ENCODE peak calls at places on chromosomes 5 and 9, in seven cellular contexts. Z is HepG2, F is K562, Q is sigmoid colon, R is A549, V is stomach, K is transverse colon. U is an unnamed sample.
A peak's percentile ranks its signal among the peaks of the same experiment; 100 is the strongest.

GRCh38 chr5:92969781-92970237 is 611.2 kb downstream of the NR2F1-AS1 start:
- DNase-seq in Z (peak; percentile 98), F (no peak), Q (no peak), R (no peak), V (no peak), K (no peak), U (no peak)

GRCh38 chr9:97124256-97124655 is 85.3 kb upstream of the CTSV start:
- DNase-seq in Z (no peak), F (no peak), Q (no peak), R (no peak), V (no peak), K (no peak), U (no peak)

GRCh38 chr9:26152350-26152749 is 474.1 kb upstream of the TUSC1 start:
- DNase-seq in Z (no peak), F (no peak), Q (no peak), R (no peak), V (no peak), K (no peak), U (no peak)

GRCh38 chr9:90860382-90860781 is 58.8 kb downstream of the SYK start:
- DNase-seq in Z (no peak), F (no peak), Q (no peak), R (no peak), V (no peak), K (no peak), U (no peak)

GRCh38 chr9:137034709-137035506 is 3.0 kb upstream of the FUT7 start:
- DNase-seq in Z (peak; percentile 71), F (peak; percentile 80), Q (peak; percentile 89), R (peak; percentile 92), V (peak; percentile 82), K (peak; percentile 85), U (peak; percentile 89)

GRCh38 chr5:41641621-41642020 is 131.2 kb upstream of the PLCXD3 start:
- DNase-seq in Z (no peak), F (no peak), Q (no peak), R (no peak), V (no peak), K (no peak), U (no peak)

GRCh38 chr9:98551511-98552286 is 157.0 kb downstream of the GABBR2 start:
- DNase-seq in Z (no peak), F (no peak), Q (peak; percentile 15), R (no peak), V (no peak), K (no peak), U (no peak)

GRCh38 chr5:68296895-68297294 is 81.3 kb downstream of the PIK3R1 start:
- DNase-seq in Z (no peak), F (no peak), Q (no peak), R (no peak), V (no peak), K (no peak), U (no peak)

GRCh38 chr9:134145262-134145661 is 9.4 kb downstream of the WDR5 start:
- DNase-seq in Z (no peak), F (no peak), Q (no peak), R (no peak), V (no peak), K (no peak), U (no peak)

GRCh38 chr5:55923177-55923872 is 71.4 kb downstream of the IL6ST start:
- DNase-seq in Z (no peak), F (no peak), Q (no peak), R (no peak), V (peak; percentile 33), K (no peak), U (peak; percentile 29)

GRCh38 chr9:85527331-85528015 is 214.3 kb downstream of the AGTPBP1 start:
- DNase-seq in Z (no peak), F (no peak), Q (no peak), R (no peak), V (no peak), K (no peak), U (no peak)

DNA sequence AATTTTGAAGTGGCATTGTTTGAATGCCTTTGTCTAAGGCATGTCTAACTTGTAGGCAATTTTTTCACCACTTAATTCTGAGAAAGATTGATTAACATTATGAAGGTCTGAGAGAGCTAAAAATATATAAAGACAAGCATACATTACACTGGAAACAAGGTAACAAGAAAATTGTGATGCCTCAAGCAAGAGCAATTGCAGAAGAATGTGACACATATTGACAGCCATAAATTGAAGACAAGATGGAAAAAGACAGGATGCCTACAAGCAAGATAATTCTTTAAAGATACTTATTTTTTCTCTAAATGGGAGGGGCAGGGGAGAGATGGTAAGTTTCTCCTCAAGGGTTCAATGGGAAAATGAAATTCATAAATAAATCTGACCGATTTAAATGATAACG is 103.1 kb upstream of the CYLC2 start:
- DNase-seq in Z (no peak), F (no peak), Q (no peak), R (no peak), V (no peak), K (no peak), U (no peak)
- TF ChIP-seq CTCF in Z (no peak), F (no peak), Q (no peak), R (no peak), V (no peak), K (no peak), U (no peak)

GRCh38 chr9:69137311-69137710 is 36.8 kb upstream of the TJP2 start:
- DNase-seq in Z (no peak), F (no peak), Q (no peak), R (no peak), V (no peak), K (no peak), U (no peak)

GRCh38 chr9:69143291-69143690 is 30.8 kb upstream of the TJP2 start:
- DNase-seq in Z (no peak), F (no peak), Q (no peak), R (no peak), V (no peak), K (no peak), U (no peak)

GRCh38 chr9:69141851-69142250 is 32.2 kb upstream of the TJP2 start:
- DNase-seq in Z (no peak), F (no peak), Q (no peak), R (no peak), V (no peak), K (no peak), U (no peak)

GRCh38 chr9:69139596-69139995 is 34.5 kb upstream of the TJP2 start:
- DNase-seq in Z (no peak), F (no peak), Q (no peak), R (no peak), V (no peak), K (no peak), U (no peak)

DNA sequence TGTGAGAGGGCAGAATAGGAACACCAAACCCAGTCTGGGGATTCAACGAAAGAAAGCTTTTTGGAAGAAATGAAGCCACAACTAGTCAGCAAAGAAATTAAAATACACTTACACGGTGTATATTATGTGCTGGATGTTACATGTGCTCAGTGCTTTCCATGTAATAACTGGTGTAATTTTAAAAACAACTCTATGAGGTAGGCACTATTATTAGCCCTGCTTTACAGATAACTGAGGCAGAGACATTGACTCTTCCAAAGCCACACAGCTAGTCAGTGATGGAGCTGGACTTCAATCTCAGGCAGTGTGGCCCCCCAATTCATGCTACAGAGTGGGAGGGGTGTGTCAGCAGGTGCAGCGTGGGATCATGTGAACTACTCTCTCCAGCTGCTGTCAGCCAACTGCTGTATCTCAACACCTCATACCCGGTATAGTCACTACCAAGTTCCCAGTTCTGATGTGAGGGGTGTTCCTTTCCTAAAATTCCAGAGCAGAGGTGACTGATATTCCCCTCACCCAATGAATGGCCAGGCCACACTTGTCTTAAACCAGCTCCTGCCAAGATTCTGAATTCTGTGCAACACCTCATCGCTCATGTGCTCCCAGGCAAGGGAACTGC is 33.8 kb upstream of the TJP2 start:
- DNase-seq in Z (no peak), F (no peak), Q (no peak), R (no peak), V (no peak), K (no peak), U (no peak)
- H3K4me1 ChIP-seq in Z (peaks cover 16% of the 10 kb centered on the region), F (no peaks in the 10 kb centered on the region), Q (no peaks in the 10 kb centered on the region), R (no peaks in the 10 kb centered on the region), V (no peaks in the 10 kb centered on the region), K (peaks cover 3% of the 10 kb centered on the region), U (peaks cover 15% of the 10 kb centered on the region)

GRCh38 chr5:53331463-53331862 is 149.0 kb upstream of the FST start:
- DNase-seq in Z (no peak), F (no peak), Q (no peak), R (no peak), V (no peak), K (no peak), U (no peak)

GRCh38 chr5:53323943-53324642 is 156.3 kb upstream of the FST start:
- DNase-seq in Z (peak; percentile 7), F (no peak), Q (no peak), R (no peak), V (no peak), K (no peak), U (no peak)

GRCh38 chr5:53326420-53327153 is 153.8 kb upstream of the FST start:
- DNase-seq in Z (no peak), F (no peak), Q (no peak), R (no peak), V (no peak), K (no peak), U (no peak)

GRCh38 chr5:53330491-53330890 is 149.9 kb upstream of the FST start:
- DNase-seq in Z (no peak), F (no peak), Q (no peak), R (no peak), V (no peak), K (no peak), U (no peak)

GRCh38 chr5:53327811-53328331 is 152.6 kb upstream of the FST start:
- DNase-seq in Z (no peak), F (no peak), Q (no peak), R (no peak), V (no peak), K (no peak), U (no peak)
- TF ChIP-seq EP300 in Z (no peak), F (no peak), Q (no peak), R (no peak), V (no peak), K (no peak), U (no peak)

GRCh38 chr5:7881816-7882215 is 12.9 kb downstream of the MTRR start:
- DNase-seq in Z (no peak), F (no peak), Q (no peak), R (no peak), V (no peak), K (no peak), U (no peak)

GRCh38 chr5:7881091-7881490 is 12.1 kb downstream of the MTRR start:
- DNase-seq in Z (no peak), F (no peak), Q (no peak), R (no peak), V (no peak), K (no peak), U (no peak)

GRCh38 chr5:7882926-7883325 is 14.0 kb downstream of the MTRR start:
- DNase-seq in Z (no peak), F (no peak), Q (no peak), R (no peak), V (no peak), K (no peak), U (no peak)

GRCh38 chr5:7884491-7885273 is 15.7 kb downstream of the MTRR start:
- DNase-seq in Z (no peak), F (no peak), Q (no peak), R (no peak), V (no peak), K (no peak), U (no peak)

DNA sequence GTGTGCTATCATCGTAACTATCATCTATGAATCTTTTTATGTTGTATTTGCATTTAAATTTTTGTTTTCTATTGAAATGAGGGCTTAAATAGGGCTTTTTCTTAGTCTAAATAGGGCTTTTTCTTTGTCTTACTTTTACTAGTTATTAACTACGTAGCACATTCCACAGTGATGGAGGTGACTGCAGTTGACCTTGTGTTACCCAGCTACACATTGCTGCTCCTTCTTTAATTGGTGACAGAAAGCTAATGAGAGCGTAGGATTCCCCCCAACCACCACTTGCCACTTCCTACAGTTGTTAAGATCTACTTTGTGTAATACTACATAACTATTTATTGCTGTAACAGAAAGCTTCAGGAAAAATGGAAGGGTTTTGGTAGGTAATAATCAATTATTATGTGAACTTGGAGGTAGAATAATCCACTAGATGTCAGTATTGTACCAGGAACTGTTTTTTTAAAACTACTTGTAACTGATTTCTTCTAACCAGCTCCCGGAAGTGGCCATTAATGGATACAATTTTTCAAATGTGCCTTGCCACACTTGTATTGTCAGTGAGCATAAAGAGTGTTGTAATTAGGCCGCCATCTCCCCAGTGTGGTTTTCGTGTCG is 18.0 kb downstream of the MTRR start:
- DNase-seq in Z (peak; percentile 20), F (no peak), Q (no peak), R (peak; percentile 40), V (no peak), K (no peak), U (no peak)
- TF ChIP-seq CTCF in Z (peak; percentile 42), F (peak; percentile 48), Q (peak; percentile 19), R (peak; percentile 66), V (no peak), K (peak; percentile 56), U (no peak)